ENCODE peak calls at places on chromosomes 4 and X, in eight cellular contexts. One of them, this sample, is unnamed. For H3K4me1 and H3K9me3, the result is how much of the 10 kb centered on the place peaks cover.

GRCh38 chrX:30702736-30703135 is 49.5 kb downstream of the GK start:
- DNase-seq in cardiac muscle cell: peak
- DNase-seq in naive thymus-derived CD4-positive, alpha-beta T cell: no peak
- DNase-seq in sigmoid colon: no peak
- DNase-seq in lower lobe of right lung: no peak
- DNase-seq in CD4-positive, CD25-positive, alpha-beta regulatory T cell: no peak
- DNase-seq in left lung: no peak
- DNase-seq in IMR-90: peak
- DNase-seq in this sample: no peak

GRCh38 chrX:148542481-148543255 is 42.3 kb downstream of the AFF2 start:
- DNase-seq in naive thymus-derived CD4-positive, alpha-beta T cell: no peak
- DNase-seq in lower lobe of right lung: no peak
- DNase-seq in left lung: no peak
- DNase-seq in IMR-90: no peak
- DNase-seq in cardiac muscle cell: no peak
- DNase-seq in CD4-positive, CD25-positive, alpha-beta regulatory T cell: no peak
- DNase-seq in sigmoid colon: no peak
- DNase-seq in this sample: no peak

GRCh38 chrX:19513383-19513782 is 1.9 kb downstream of the MAP3K15 start:
- DNase-seq in naive thymus-derived CD4-positive, alpha-beta T cell: no peak
- DNase-seq in lower lobe of right lung: peak
- DNase-seq in left lung: no peak
- DNase-seq in CD4-positive, CD25-positive, alpha-beta regulatory T cell: no peak
- DNase-seq in IMR-90: peak
- DNase-seq in sigmoid colon: no peak
- DNase-seq in cardiac muscle cell: no peak
- DNase-seq in this sample: no peak

GRCh38 chrX:19556202-19556601 is 40.9 kb upstream of the MAP3K15 start:
- DNase-seq in left lung: no peak
- DNase-seq in naive thymus-derived CD4-positive, alpha-beta T cell: no peak
- DNase-seq in CD4-positive, CD25-positive, alpha-beta regulatory T cell: no peak
- DNase-seq in cardiac muscle cell: no peak
- DNase-seq in sigmoid colon: no peak
- DNase-seq in IMR-90: no peak
- DNase-seq in lower lobe of right lung: no peak
- DNase-seq in this sample: no peak

GRCh38 chrX:1673337-1673736 is 58.5 kb downstream of the ASMT start:
- DNase-seq in CD4-positive, CD25-positive, alpha-beta regulatory T cell: peak
- DNase-seq in IMR-90: no peak
- DNase-seq in cardiac muscle cell: peak
- DNase-seq in naive thymus-derived CD4-positive, alpha-beta T cell: peak
- DNase-seq in lower lobe of right lung: no peak
- DNase-seq in sigmoid colon: no peak
- DNase-seq in left lung: no peak
- DNase-seq in this sample: peak

GRCh38 chr4:157983300-157983699 is 189.5 kb downstream of the GASK1B start:
- DNase-seq in cardiac muscle cell: peak
- DNase-seq in left lung: no peak
- DNase-seq in IMR-90: no peak
- DNase-seq in CD4-positive, CD25-positive, alpha-beta regulatory T cell: no peak
- DNase-seq in lower lobe of right lung: no peak
- DNase-seq in naive thymus-derived CD4-positive, alpha-beta T cell: no peak
- DNase-seq in sigmoid colon: no peak
- DNase-seq in this sample: no peak

GRCh38 chr4:123505077-123505456 is 108.5 kb downstream of the SPRY1 start:
- DNase-seq in sigmoid colon: no peak
- DNase-seq in cardiac muscle cell: peak
- DNase-seq in IMR-90: peak
- DNase-seq in naive thymus-derived CD4-positive, alpha-beta T cell: no peak
- DNase-seq in CD4-positive, CD25-positive, alpha-beta regulatory T cell: no peak
- DNase-seq in lower lobe of right lung: no peak
- DNase-seq in left lung: no peak
- DNase-seq in this sample: no peak

GRCh38 chrX:39755152-39756032 is 342.4 kb downstream of the BCOR start:
- DNase-seq in naive thymus-derived CD4-positive, alpha-beta T cell: no peak
- DNase-seq in CD4-positive, CD25-positive, alpha-beta regulatory T cell: no peak
- DNase-seq in cardiac muscle cell: peak
- DNase-seq in sigmoid colon: peak
- DNase-seq in IMR-90: peak
- DNase-seq in lower lobe of right lung: peak
- DNase-seq in left lung: peak
- DNase-seq in this sample: no peak

GRCh38 chr4:152038238-152038637 is 277.4 kb upstream of the GATB start:
- DNase-seq in cardiac muscle cell: peak
- DNase-seq in CD4-positive, CD25-positive, alpha-beta regulatory T cell: no peak
- DNase-seq in naive thymus-derived CD4-positive, alpha-beta T cell: no peak
- DNase-seq in sigmoid colon: no peak
- DNase-seq in IMR-90: peak
- DNase-seq in left lung: no peak
- DNase-seq in lower lobe of right lung: no peak
- DNase-seq in this sample: no peak

GRCh38 chr4:113049421-113050355 is at the start of gene ANK2:
- DNase-seq in CD4-positive, CD25-positive, alpha-beta regulatory T cell: no peak
- DNase-seq in IMR-90: no peak
- DNase-seq in cardiac muscle cell: no peak
- DNase-seq in lower lobe of right lung: no peak
- DNase-seq in left lung: no peak
- DNase-seq in naive thymus-derived CD4-positive, alpha-beta T cell: no peak
- DNase-seq in sigmoid colon: no peak
- DNase-seq in this sample: no peak

GRCh38 chr4:749771-750666 is 44.4 kb downstream of the PCGF3 start:
- DNase-seq in sigmoid colon: no peak
- DNase-seq in naive thymus-derived CD4-positive, alpha-beta T cell: no peak
- DNase-seq in cardiac muscle cell: peak
- DNase-seq in lower lobe of right lung: no peak
- DNase-seq in IMR-90: peak
- DNase-seq in left lung: peak
- DNase-seq in CD4-positive, CD25-positive, alpha-beta regulatory T cell: no peak
- DNase-seq in this sample: no peak
- H3K4me1 ChIP-seq in sigmoid colon: under half
- H3K4me1 ChIP-seq in naive thymus-derived CD4-positive, alpha-beta T cell: under half
- H3K4me1 ChIP-seq in cardiac muscle cell: under half
- H3K4me1 ChIP-seq in lower lobe of right lung: under half
- H3K4me1 ChIP-seq in IMR-90: under half
- H3K4me1 ChIP-seq in left lung: under half
- H3K4me1 ChIP-seq in CD4-positive, CD25-positive, alpha-beta regulatory T cell: under half
- H3K4me1 ChIP-seq in this sample: under half

GRCh38 chr4:253936-254756 is 51.1 kb downstream of the ZNF732 start:
- DNase-seq in sigmoid colon: no peak
- DNase-seq in CD4-positive, CD25-positive, alpha-beta regulatory T cell: no peak
- DNase-seq in IMR-90: no peak
- DNase-seq in cardiac muscle cell: no peak
- DNase-seq in naive thymus-derived CD4-positive, alpha-beta T cell: no peak
- DNase-seq in left lung: no peak
- DNase-seq in lower lobe of right lung: no peak
- DNase-seq in this sample: no peak
- H3K9me3 ChIP-seq in sigmoid colon: under half
- H3K9me3 ChIP-seq in CD4-positive, CD25-positive, alpha-beta regulatory T cell: half or more
- H3K9me3 ChIP-seq in IMR-90: under half
- H3K9me3 ChIP-seq in cardiac muscle cell: under half
- H3K9me3 ChIP-seq in naive thymus-derived CD4-positive, alpha-beta T cell: half or more
- H3K9me3 ChIP-seq in left lung: under half
- H3K9me3 ChIP-seq in lower lobe of right lung: half or more
- H3K9me3 ChIP-seq in this sample: under half

GRCh38 chrX:110280954-110281353 is 36.9 kb downstream of the AMMECR1 start:
- DNase-seq in cardiac muscle cell: no peak
- DNase-seq in lower lobe of right lung: no peak
- DNase-seq in sigmoid colon: no peak
- DNase-seq in IMR-90: peak
- DNase-seq in left lung: no peak
- DNase-seq in CD4-positive, CD25-positive, alpha-beta regulatory T cell: no peak
- DNase-seq in naive thymus-derived CD4-positive, alpha-beta T cell: no peak
- DNase-seq in this sample: no peak

GRCh38 chrX:110277609-110278008 is 40.3 kb downstream of the AMMECR1 start:
- DNase-seq in naive thymus-derived CD4-positive, alpha-beta T cell: no peak
- DNase-seq in CD4-positive, CD25-positive, alpha-beta regulatory T cell: no peak
- DNase-seq in cardiac muscle cell: no peak
- DNase-seq in left lung: no peak
- DNase-seq in IMR-90: no peak
- DNase-seq in lower lobe of right lung: no peak
- DNase-seq in sigmoid colon: no peak
- DNase-seq in this sample: no peak

GRCh38 chrX:110281377-110281776 is 36.5 kb downstream of the AMMECR1 start:
- DNase-seq in IMR-90: no peak
- DNase-seq in cardiac muscle cell: no peak
- DNase-seq in CD4-positive, CD25-positive, alpha-beta regulatory T cell: no peak
- DNase-seq in lower lobe of right lung: no peak
- DNase-seq in naive thymus-derived CD4-positive, alpha-beta T cell: no peak
- DNase-seq in left lung: no peak
- DNase-seq in sigmoid colon: no peak
- DNase-seq in this sample: no peak

DNA sequence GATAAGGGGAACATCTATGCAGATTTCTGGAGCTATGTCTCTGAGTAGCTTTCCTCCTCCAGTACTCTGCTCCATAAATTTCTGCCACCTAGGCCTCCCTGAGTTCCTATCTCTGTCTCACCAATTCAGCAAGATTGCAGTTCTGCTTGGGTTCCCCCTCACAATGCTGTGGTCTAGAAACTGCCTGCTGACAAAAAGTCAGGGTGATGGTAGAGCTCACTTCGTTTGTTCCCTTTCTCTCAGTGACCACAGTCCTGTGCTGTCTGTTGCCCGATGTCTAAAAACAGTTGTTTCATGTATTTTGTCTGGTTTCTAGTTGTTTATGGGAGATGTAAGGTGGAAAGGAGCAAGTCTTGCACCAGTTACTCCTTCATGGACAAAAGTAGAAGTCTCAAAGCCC is 41.1 kb downstream of the AMMECR1 start:
- DNase-seq in cardiac muscle cell: no peak
- DNase-seq in lower lobe of right lung: no peak
- DNase-seq in left lung: no peak
- DNase-seq in IMR-90: no peak
- DNase-seq in naive thymus-derived CD4-positive, alpha-beta T cell: no peak
- DNase-seq in sigmoid colon: no peak
- DNase-seq in CD4-positive, CD25-positive, alpha-beta regulatory T cell: no peak
- DNase-seq in this sample: no peak
- H3K4me1 ChIP-seq in cardiac muscle cell: under half
- H3K4me1 ChIP-seq in lower lobe of right lung: under half
- H3K4me1 ChIP-seq in left lung: under half
- H3K4me1 ChIP-seq in IMR-90: under half
- H3K4me1 ChIP-seq in naive thymus-derived CD4-positive, alpha-beta T cell: under half
- H3K4me1 ChIP-seq in sigmoid colon: under half
- H3K4me1 ChIP-seq in CD4-positive, CD25-positive, alpha-beta regulatory T cell: under half
- H3K4me1 ChIP-seq in this sample: under half

DNA sequence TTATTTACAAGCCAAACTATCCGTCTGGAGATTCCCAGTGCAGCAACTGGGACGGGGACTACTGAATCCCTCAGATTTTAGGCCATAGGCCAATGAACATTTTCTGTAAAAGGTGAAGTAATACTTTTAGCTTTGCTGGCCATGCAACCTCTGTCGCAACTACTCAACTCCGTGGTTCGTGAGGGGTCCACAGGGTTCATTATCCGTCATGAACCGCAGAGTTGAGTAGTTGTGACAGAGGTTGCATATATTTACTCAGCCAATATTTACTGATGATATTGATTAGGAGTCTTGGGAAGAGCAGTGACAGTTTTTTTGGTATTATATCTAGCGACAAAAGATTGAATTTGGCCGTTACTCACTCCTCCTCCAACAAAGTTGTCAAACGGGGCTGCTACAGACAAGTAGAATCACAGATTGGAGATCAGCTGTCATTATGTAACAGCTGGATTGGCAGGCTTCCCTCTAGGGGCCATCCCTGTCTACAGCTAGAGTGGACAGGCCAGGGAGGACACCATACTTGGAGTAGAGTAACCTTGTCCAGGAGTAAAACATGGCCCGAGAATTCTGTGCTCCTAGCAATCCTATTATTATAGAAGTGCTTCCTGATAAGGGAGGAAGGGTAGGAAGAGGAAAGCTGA is 37.2 kb upstream of the CD38 start:
- DNase-seq in naive thymus-derived CD4-positive, alpha-beta T cell: no peak
- DNase-seq in IMR-90: no peak
- DNase-seq in CD4-positive, CD25-positive, alpha-beta regulatory T cell: no peak
- DNase-seq in lower lobe of right lung: no peak
- DNase-seq in cardiac muscle cell: no peak
- DNase-seq in sigmoid colon: no peak
- DNase-seq in left lung: no peak
- DNase-seq in this sample: no peak
- H3K9me3 ChIP-seq in naive thymus-derived CD4-positive, alpha-beta T cell: under half
- H3K9me3 ChIP-seq in IMR-90: under half
- H3K9me3 ChIP-seq in CD4-positive, CD25-positive, alpha-beta regulatory T cell: under half
- H3K9me3 ChIP-seq in lower lobe of right lung: under half
- H3K9me3 ChIP-seq in cardiac muscle cell: under half
- H3K9me3 ChIP-seq in sigmoid colon: under half
- H3K9me3 ChIP-seq in left lung: under half
- H3K9me3 ChIP-seq in this sample: under half

DNA sequence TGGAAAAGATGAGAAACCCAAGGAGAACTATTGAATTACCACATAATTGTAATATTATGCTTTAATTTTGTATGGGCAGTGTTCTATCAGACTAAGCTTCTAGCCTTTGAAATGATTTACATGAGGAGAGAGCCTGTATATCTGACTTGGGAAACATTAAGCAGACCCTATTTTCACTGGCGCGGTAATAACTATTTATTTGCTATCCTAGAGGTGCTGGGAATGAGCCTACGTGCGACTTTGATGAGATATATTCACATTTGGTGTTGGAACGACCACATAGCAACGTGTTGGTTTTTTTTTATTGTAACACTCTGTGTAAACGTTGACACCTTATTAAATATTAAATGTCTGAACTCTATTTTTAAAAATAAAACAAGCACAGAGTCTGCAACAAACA is 80.5 kb downstream of the CLCN4 start:
- DNase-seq in lower lobe of right lung: no peak
- DNase-seq in IMR-90: no peak
- DNase-seq in cardiac muscle cell: no peak
- DNase-seq in sigmoid colon: no peak
- DNase-seq in left lung: no peak
- DNase-seq in CD4-positive, CD25-positive, alpha-beta regulatory T cell: no peak
- DNase-seq in naive thymus-derived CD4-positive, alpha-beta T cell: no peak
- DNase-seq in this sample: no peak
- H3K4me1 ChIP-seq in lower lobe of right lung: under half
- H3K4me1 ChIP-seq in IMR-90: under half
- H3K4me1 ChIP-seq in cardiac muscle cell: under half
- H3K4me1 ChIP-seq in sigmoid colon: under half
- H3K4me1 ChIP-seq in left lung: under half
- H3K4me1 ChIP-seq in CD4-positive, CD25-positive, alpha-beta regulatory T cell: under half
- H3K4me1 ChIP-seq in naive thymus-derived CD4-positive, alpha-beta T cell: under half
- H3K4me1 ChIP-seq in this sample: under half

DNA sequence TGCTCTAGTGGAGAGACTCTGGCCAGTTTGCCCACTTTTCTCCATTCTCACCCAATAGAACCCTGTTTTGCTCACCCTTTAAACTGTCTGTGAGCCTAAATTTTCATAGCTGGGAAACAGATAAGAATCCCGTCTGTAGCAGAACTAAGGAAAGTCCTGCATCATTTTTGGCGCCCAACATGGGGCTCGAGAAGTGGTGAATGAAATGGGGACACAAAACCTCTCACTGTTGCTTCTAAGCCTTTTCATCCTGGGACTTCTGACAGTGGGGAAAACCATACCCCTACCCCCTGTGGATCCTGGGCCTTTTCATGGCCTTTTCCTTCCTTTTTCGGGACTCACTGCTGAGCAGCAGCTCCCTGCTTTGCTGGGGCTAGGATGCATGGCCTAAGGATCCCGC is 189.9 kb downstream of the INPP4B start:
- DNase-seq in cardiac muscle cell: peak
- DNase-seq in left lung: no peak
- DNase-seq in lower lobe of right lung: no peak
- DNase-seq in sigmoid colon: no peak
- DNase-seq in naive thymus-derived CD4-positive, alpha-beta T cell: peak
- DNase-seq in IMR-90: no peak
- DNase-seq in CD4-positive, CD25-positive, alpha-beta regulatory T cell: no peak
- DNase-seq in this sample: no peak
- H3K9me3 ChIP-seq in cardiac muscle cell: under half
- H3K9me3 ChIP-seq in left lung: under half
- H3K9me3 ChIP-seq in lower lobe of right lung: under half
- H3K9me3 ChIP-seq in sigmoid colon: under half
- H3K9me3 ChIP-seq in naive thymus-derived CD4-positive, alpha-beta T cell: half or more
- H3K9me3 ChIP-seq in IMR-90: under half
- H3K9me3 ChIP-seq in CD4-positive, CD25-positive, alpha-beta regulatory T cell: half or more
- H3K9me3 ChIP-seq in this sample: under half

This sample was measured in CD8-positive, alpha-beta memory T cell.